ENCODE peak calls at places on chromosomes 5 and 9, in five cellular contexts. X is GM20000, K is GM23338, Q is right atrium auricular region, J is natural killer cell. I is an unnamed sample.

GRCh38 chr5:41925555-41925946 is 470 bp downstream of the FBXO4 start:
- DNase-seq in Q (peak; percentile 67), X (no peak), J (no peak), K (no peak), I (no peak)

GRCh38 chr5:54013556-54014157 is 296.7 kb downstream of the ARL15 start:
- DNase-seq in J (no peak), X (no peak), K (no peak), Q (peak; percentile 60), I (no peak)

GRCh38 chr5:43315697-43316096 is 2.5 kb upstream of the HMGCS1 start:
- DNase-seq in K (no peak), Q (no peak), J (no peak), X (no peak), I (no peak)

GRCh38 chr9:71737455-71737854 is 30.9 kb downstream of the CEMIP2 start:
- DNase-seq in K (no peak), X (no peak), J (no peak), Q (no peak), I (no peak)

GRCh38 chr5:135605221-135605620 is 26.4 kb upstream of the CXCL14 start:
- DNase-seq in J (no peak), K (no peak), X (no peak), Q (peak; percentile 40), I (no peak)

GRCh38 chr9:5976668-5977397 is 38.6 kb downstream of the RANBP6 start:
- DNase-seq in J (no peak), X (peak; percentile 32), Q (no peak), K (no peak), I (peak; percentile 19)

GRCh38 chr5:141657937-141658545 is 6.8 kb upstream of the FCHSD1 start:
- DNase-seq in X (peak; percentile 52), K (no peak), J (no peak), Q (no peak), I (peak; percentile 75)

GRCh38 chr9:100587375-100587774 is 9.5 kb downstream of the CAVIN4 start:
- DNase-seq in J (no peak), Q (no peak), X (no peak), K (no peak), I (no peak)

GRCh38 chr5:139682016-139682975 is 34.1 kb downstream of the CXXC5 start:
- DNase-seq in X (no peak), K (peak; percentile 52), J (no peak), Q (no peak), I (no peak)

GRCh38 chr9:131747352-131747751 is 7.5 kb upstream of the RAPGEF1 start:
- DNase-seq in Q (no peak), X (no peak), J (no peak), K (peak; percentile 74), I (no peak)

GRCh38 chr5:15013654-15014463 is 142.3 kb upstream of the ANKH start:
- DNase-seq in K (peak; percentile 88), Q (no peak), J (no peak), X (peak; percentile 28), I (peak; percentile 34)

GRCh38 chr9:90515550-90515949 is 127.1 kb downstream of the DIRAS2 start:
- DNase-seq in X (peak; percentile 13), J (no peak), K (no peak), Q (no peak), I (no peak)

GRCh38 chr9:95189230-95190098 is 128.0 kb downstream of the FANCC start:
- DNase-seq in X (no peak), Q (peak; percentile 64), J (no peak), K (no peak), I (no peak)

GRCh38 chr9:83013867-83014605 is 48.9 kb downstream of the RASEF start:
- DNase-seq in J (no peak), Q (no peak), K (no peak), X (no peak), I (no peak)

GRCh38 chr5:54769072-54769471 is 216.3 kb downstream of the ESM1 start:
- DNase-seq in K (peak; percentile 45), J (no peak), Q (no peak), X (no peak), I (no peak)

GRCh38 chr5:38258319-38259061 is at the start of gene EGFLAM:
- DNase-seq in K (peak; percentile 82), J (no peak), X (no peak), Q (no peak), I (peak; percentile 28)

GRCh38 chr9:23431459-23431858 is 394.6 kb downstream of the ELAVL2 start:
- DNase-seq in X (no peak), Q (no peak), K (no peak), J (no peak), I (no peak)

GRCh38 chr9:21611896-21612295 is 129.8 kb upstream of the IFNE start:
- DNase-seq in X (no peak), K (no peak), Q (no peak), J (no peak), I (no peak)

GRCh38 chr5:176944276-176944675 is 45.1 kb upstream of the HK3 start:
- DNase-seq in J (no peak), Q (no peak), X (no peak), K (peak; percentile 35), I (no peak)

GRCh38 chr5:168159425-168159824 is 132.0 kb upstream of the WWC1 start:
- DNase-seq in X (peak; percentile 56), J (no peak), Q (no peak), K (peak; percentile 84), I (peak; percentile 60)

GRCh38 chr9:74379718-74380117 is 117.4 kb upstream of the RORB start:
- DNase-seq in K (peak; percentile 86), J (no peak), X (peak; percentile 9), Q (no peak), I (no peak)

GRCh38 chr5:127909078-127909477 is 174.5 kb upstream of the SLC12A2 start:
- DNase-seq in Q (no peak), J (no peak), X (peak; percentile 39), K (peak; percentile 78), I (peak; percentile 32)

GRCh38 chr5:64587370-64587769 is 81.6 kb downstream of the RGS7BP start:
- DNase-seq in K (no peak), Q (no peak), X (no peak), J (no peak), I (no peak)

GRCh38 chr9:130423272-130423671 is 21.5 kb upstream of the ASS1 start:
- DNase-seq in K (no peak), Q (no peak), X (no peak), J (no peak), I (peak; percentile 73)

GRCh38 chr5:176394096-176394495 is 5.5 kb downstream of the HIGD2A start:
- DNase-seq in K (no peak), X (no peak), J (no peak), Q (no peak), I (no peak)

GRCh38 chr5:146533260-146533857 is 17.4 kb upstream of the GPR151 start:
- DNase-seq in X (peak; percentile 70), Q (peak; percentile 76), K (peak; percentile 91), J (peak; percentile 62), I (peak; percentile 73)

GRCh38 chr5:146523698-146524097 is 7.7 kb upstream of the GPR151 start:
- DNase-seq in J (no peak), K (no peak), Q (no peak), X (no peak), I (no peak)

GRCh38 chr5:146527785-146528184 is 11.8 kb upstream of the GPR151 start:
- DNase-seq in X (no peak), J (no peak), K (no peak), Q (no peak), I (no peak)

GRCh38 chr5:146529984-146530383 is 14.0 kb upstream of the GPR151 start:
- DNase-seq in J (no peak), K (no peak), Q (no peak), X (peak; percentile 43), I (peak; percentile 30)

DNA sequence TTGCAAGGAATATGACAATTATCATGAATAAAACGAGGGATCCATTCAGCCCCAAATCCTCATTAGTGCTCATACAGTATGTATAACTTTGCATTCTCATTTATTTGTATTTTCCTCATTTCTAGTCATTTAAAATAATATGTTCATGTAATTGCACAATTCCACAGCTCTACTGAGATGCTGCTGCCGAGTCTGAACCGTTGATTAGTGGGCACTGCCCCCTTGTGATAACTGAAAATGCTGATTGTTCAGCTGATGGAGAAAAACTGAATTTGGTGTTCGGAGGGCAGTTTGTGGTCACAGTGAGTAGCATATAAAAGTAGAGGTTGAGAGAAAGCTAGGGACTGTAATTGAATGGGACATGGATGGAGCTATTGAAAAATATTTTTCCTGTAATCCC is 12.2 kb upstream of the GPR151 start:
- DNase-seq in Q (no peak), J (no peak), X (no peak), K (no peak), I (no peak)
- TF ChIP-seq CTCF in Q (no peak), J (no peak), X (no peak), K (peak; percentile 59), I (no peak)

GRCh38 chr5:169160405-169160901 is 140.5 kb downstream of the SLIT3 start:
- DNase-seq in J (no peak), X (no peak), K (peak; percentile 47), Q (peak; percentile 64), I (no peak)
- TF ChIP-seq CTCF in J (no peak), X (no peak), K (peak; percentile 48), Q (no peak), I (no peak)

DNA sequence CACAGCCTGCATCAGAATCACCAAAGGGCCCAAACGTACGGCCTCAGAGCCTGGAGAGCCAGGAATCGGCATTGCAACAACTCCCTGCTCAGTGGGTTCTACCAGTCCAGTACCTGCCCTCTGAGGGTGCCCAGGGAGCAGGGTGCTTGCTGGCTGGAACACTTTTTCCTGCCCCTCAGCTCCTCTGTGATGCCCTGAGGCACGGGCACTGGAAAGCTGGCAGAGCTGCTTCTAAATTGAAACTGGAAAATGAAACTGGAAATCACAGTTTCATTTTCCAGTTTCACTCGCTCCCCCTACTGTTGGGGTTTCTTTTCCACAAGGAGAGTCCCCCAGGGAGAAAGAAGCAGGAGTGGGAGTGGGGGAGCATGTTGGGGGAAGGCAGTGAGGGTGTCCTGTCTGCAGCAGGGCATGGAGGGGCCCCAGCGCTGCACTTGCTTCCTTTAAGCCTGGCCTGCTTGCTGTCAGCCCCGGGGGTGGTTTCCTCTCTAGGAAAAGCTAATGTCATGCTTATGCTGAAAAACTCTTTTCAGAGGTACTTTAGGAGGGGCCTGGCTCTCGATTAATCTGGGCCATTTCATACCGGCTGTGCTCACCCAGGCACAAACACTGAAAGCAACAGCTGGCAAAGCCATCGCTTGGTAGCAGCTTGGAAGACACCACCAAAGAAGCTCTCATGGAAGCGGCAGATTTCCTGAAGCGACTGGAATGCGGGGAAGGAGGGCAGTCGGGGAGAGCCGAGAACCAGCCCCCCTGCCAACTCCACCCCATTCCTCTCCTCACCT is 26.2 kb downstream of the IRF1 start:
- DNase-seq in X (no peak), Q (no peak), J (peak; percentile 29), K (peak; percentile 52), I (no peak)
- TF ChIP-seq CTCF in X (no peak), Q (no peak), J (peak; percentile 25), K (no peak), I (no peak)

GRCh38 chr5:35647128-35647527 is 29.5 kb downstream of the SPEF2 start:
- DNase-seq in J (no peak), Q (no peak), K (no peak), X (no peak), I (no peak)

GRCh38 chr5:35647712-35648111 is 30.0 kb downstream of the SPEF2 start:
- DNase-seq in X (no peak), K (no peak), J (no peak), Q (no peak), I (no peak)

GRCh38 chr5:35640623-35641022 is 23.0 kb downstream of the SPEF2 start:
- DNase-seq in Q (no peak), X (no peak), K (no peak), J (no peak), I (no peak)

GRCh38 chr5:35644543-35644942 is 26.9 kb downstream of the SPEF2 start:
- DNase-seq in K (peak; percentile 45), X (no peak), J (no peak), Q (no peak), I (no peak)
- TF ChIP-seq CTCF in K (peak; percentile 43), X (no peak), J (no peak), Q (no peak), I (no peak)

I was measured in GM13977.